ENCODE peak calls at places on chromosomes 2 and 18, in nine cellular contexts. Z is cardiac fibroblast, W is lower leg skin, O is heart left ventricle, H is skeletal muscle cell, M is GM12865, S is IMR-90, R is astrocyte of the spinal cord, T is BJ. U is an unnamed sample.

GRCh38 chr18:37778417-37779165 is 213.0 kb upstream of the CELF4 start:
- DNase-seq in O (peak; percentile 73), S (no peak), T (no peak), M (peak; percentile 53), W (peak; percentile 91), H (no peak), Z (peak; percentile 57), R (peak; percentile 6), U (peak; percentile 84)

GRCh38 chr2:10289891-10290290 is 12.8 kb upstream of the HPCAL1 start:
- DNase-seq in Z (peak; percentile 50), S (peak; percentile 37), W (no peak), T (no peak), O (no peak), M (no peak), H (peak; percentile 52), R (peak; percentile 67), U (no peak)

GRCh38 chr2:103986001-103986400 is 867.9 kb upstream of the POU3F3 start:
- DNase-seq in O (no peak), H (no peak), T (no peak), Z (no peak), R (no peak), W (no peak), M (no peak), S (no peak), U (no peak)

GRCh38 chr2:16014802-16015201 is 74.5 kb downstream of the MYCN start:
- DNase-seq in T (no peak), O (no peak), Z (no peak), S (no peak), M (no peak), R (no peak), W (no peak), H (no peak), U (no peak)

GRCh38 chr2:160494243-160494642 is 636 bp upstream of the RBMS1 start:
- DNase-seq in M (no peak), T (no peak), O (peak; percentile 46), W (no peak), R (peak; percentile 33), S (no peak), H (no peak), Z (peak; percentile 43), U (no peak)

GRCh38 chr2:9373047-9373446 is 50.3 kb downstream of the ITGB1BP1 start:
- DNase-seq in S (no peak), O (no peak), H (no peak), T (no peak), Z (no peak), W (no peak), R (no peak), M (peak; percentile 16), U (peak; percentile 70)

GRCh38 chr2:80971-81736 is 34.8 kb upstream of the FAM110C start:
- DNase-seq in S (no peak), O (no peak), M (no peak), H (no peak), R (no peak), W (no peak), Z (no peak), T (no peak), U (no peak)

GRCh38 chr2:50606860-50607259 is 425.1 kb downstream of the NRXN1 start:
- DNase-seq in O (no peak), M (no peak), R (peak; percentile 4), Z (no peak), T (no peak), S (no peak), H (no peak), W (no peak), U (no peak)

GRCh38 chr2:240164586-240164985 is 24.1 kb upstream of the OTOS start:
- DNase-seq in T (no peak), R (no peak), Z (no peak), H (no peak), M (no peak), S (no peak), O (peak; percentile 42), W (no peak), U (no peak)

GRCh38 chr18:49646864-49647263 is 85.0 kb downstream of the LIPG start:
- DNase-seq in H (no peak), R (no peak), W (peak; percentile 31), S (no peak), O (no peak), T (no peak), Z (no peak), M (no peak), U (no peak)

GRCh38 chr2:219398721-219399333 is 11.1 kb upstream of the DNPEP start:
- DNase-seq in S (peak; percentile 68), T (no peak), M (no peak), R (no peak), W (no peak), H (no peak), O (no peak), Z (no peak), U (no peak)

GRCh38 chr2:26568076-26568890 is 72.9 kb downstream of the CIB4 start:
- DNase-seq in R (no peak), M (no peak), S (no peak), H (no peak), Z (no peak), O (no peak), W (peak; percentile 50), T (no peak), U (no peak)

GRCh38 chr18:36120297-36120696 is 8.8 kb downstream of the SLC39A6 start:
- DNase-seq in H (no peak), O (no peak), W (no peak), S (no peak), T (no peak), R (no peak), M (no peak), Z (no peak), U (no peak)

GRCh38 chr2:218367415-218368149 is 10.9 kb downstream of the CATIP start:
- DNase-seq in R (peak; percentile 53), W (peak; percentile 98), S (peak; percentile 32), H (no peak), M (peak; percentile 93), O (peak; percentile 97), Z (peak; percentile 80), T (no peak), U (peak; percentile 99)

GRCh38 chr2:215880970-215881369 is 132.4 kb downstream of the MREG start:
- DNase-seq in S (peak; percentile 47), M (peak; percentile 63), W (no peak), H (no peak), Z (no peak), R (no peak), T (no peak), O (no peak), U (no peak)

GRCh38 chr2:74567862-74568261 is 13.3 kb downstream of the DOK1 start:
- DNase-seq in S (peak; percentile 88), T (peak; percentile 66), O (no peak), M (no peak), W (no peak), Z (peak; percentile 86), R (peak; percentile 65), H (peak; percentile 77), U (no peak)

GRCh38 chr2:161355106-161355505 is 46.9 kb downstream of the PSMD14 start:
- DNase-seq in O (no peak), M (no peak), T (no peak), R (no peak), Z (no peak), H (no peak), W (no peak), S (no peak), U (no peak)

GRCh38 chr2:176158855-176159677 is 2.0 kb downstream of the HOXD3 start:
- DNase-seq in O (no peak), M (no peak), W (peak; percentile 78), S (no peak), Z (no peak), H (no peak), T (no peak), R (no peak), U (no peak)

GRCh38 chr2:101307950-101308431 is 510 bp downstream of the RNF149 start:
- DNase-seq in M (peak; percentile 49), O (peak; percentile 75), R (peak; percentile 17), Z (peak; percentile 16), H (no peak), S (no peak), T (no peak), W (peak; percentile 88), U (no peak)

GRCh38 chr2:187654535-187654934 is 100.3 kb upstream of the TFPI start:
- DNase-seq in O (peak; percentile 44), S (no peak), R (no peak), H (no peak), M (peak; percentile 31), W (no peak), T (no peak), Z (no peak), U (no peak)

GRCh38 chr2:145975406-145975805 is 1455.5 kb upstream of the ZEB2 start:
- DNase-seq in M (no peak), H (no peak), O (no peak), Z (no peak), S (no peak), R (no peak), W (no peak), T (no peak), U (no peak)

GRCh38 chr2:103773884-103774283 is 1012.1 kb downstream of the TMEM182 start:
- DNase-seq in H (no peak), T (no peak), W (no peak), R (peak; percentile 40), M (no peak), Z (no peak), S (no peak), O (no peak), U (no peak)

GRCh38 chr2:102780467-102780866 is 18.6 kb downstream of the TMEM182 start:
- DNase-seq in H (no peak), W (no peak), R (no peak), T (no peak), Z (no peak), M (no peak), S (no peak), O (no peak), U (no peak)

GRCh38 chr2:234025475-234025874 is 25.0 kb upstream of the SPP2 start:
- DNase-seq in H (no peak), T (no peak), R (no peak), W (no peak), O (no peak), Z (no peak), S (no peak), M (peak; percentile 20), U (no peak)
- H3K4me3 ChIP-seq in H (peak overlapping the region; percentile 26), T (peak overlapping the region; percentile 19), R (peak overlapping the region; percentile 17), W (no peak overlapping the region), O (no peak overlapping the region), Z (no peak overlapping the region), S (peak overlapping the region; percentile 49), M (no peak overlapping the region), U (no peak overlapping the region)

GRCh38 chr2:57941826-57942225 is 104.8 kb upstream of the VRK2 start:
- DNase-seq in R (no peak), Z (no peak), W (no peak), M (no peak), T (no peak), S (no peak), O (no peak), H (no peak), U (no peak)
- H3K4me3 ChIP-seq in R (no peak overlapping the region), Z (no peak overlapping the region), W (no peak overlapping the region), M (no peak overlapping the region), T (no peak overlapping the region), S (no peak overlapping the region), O (no peak overlapping the region), H (no peak overlapping the region), U (no peak overlapping the region)

GRCh38 chr2:37630778-37631177 is 40.7 kb downstream of the CDC42EP3 start:
- DNase-seq in R (no peak), S (no peak), W (no peak), O (no peak), H (no peak), T (no peak), M (no peak), Z (no peak), U (no peak)
- H3K4me3 ChIP-seq in R (no peak overlapping the region), S (no peak overlapping the region), W (no peak overlapping the region), O (no peak overlapping the region), H (no peak overlapping the region), T (no peak overlapping the region), M (no peak overlapping the region), Z (no peak overlapping the region), U (no peak overlapping the region)

GRCh38 chr2:173272895-173273294 is 81.8 kb upstream of the CDCA7 start:
- DNase-seq in H (no peak), M (no peak), T (no peak), R (no peak), O (no peak), S (no peak), Z (no peak), W (no peak), U (no peak)
- H3K4me3 ChIP-seq in H (no peak overlapping the region), M (no peak overlapping the region), T (no peak overlapping the region), R (no peak overlapping the region), O (no peak overlapping the region), S (no peak overlapping the region), Z (no peak overlapping the region), W (no peak overlapping the region), U (no peak overlapping the region)

U was measured in left lung.